ENCODE peak calls at places on chromosome 12, in eight cellular contexts. L is fibroblast of lung, V is Panc1, G is PC-3, E is heart right ventricle, C is astrocyte, H is BE2C, N is tibial nerve. F is an unnamed sample.

GRCh38 chr12:100185361-100185894 is 15.2 kb upstream of the ACTR6 start:
- DNase-seq in H (no peak), C (no peak), L (no peak), N (no peak), G (no peak), V (no peak), E (no peak), F (no peak)

GRCh38 chr12:124824195-124824594 is 39.5 kb downstream of the SCARB1 start:
- DNase-seq in L (no peak), G (no peak), N (no peak), E (no peak), V (no peak), C (no peak), H (no peak), F (no peak)

GRCh38 chr12:120439646-120440247 is 1.8 kb downstream of the COX6A1 start:
- DNase-seq in C (peak; percentile 25), L (peak; percentile 51), V (no peak), G (peak; percentile 77), H (peak; percentile 85), N (no peak), E (peak; percentile 55), F (peak; percentile 55)

GRCh38 chr12:92331383-92331782 is 185.7 kb upstream of the BTG1 start:
- DNase-seq in H (no peak), E (no peak), N (no peak), L (no peak), C (no peak), V (no peak), G (no peak), F (no peak)

GRCh38 chr12:129163861-129164260 is 310.6 kb downstream of the GLT1D1 start:
- DNase-seq in C (no peak), G (no peak), H (no peak), V (no peak), N (no peak), E (no peak), L (no peak), F (no peak)

GRCh38 chr12:48764521-48764920 is 24.4 kb downstream of the ADCY6 start:
- DNase-seq in C (no peak), G (peak; percentile 66), N (no peak), L (no peak), E (no peak), V (no peak), H (no peak), F (peak; percentile 49)

GRCh38 chr12:81212996-81213696 is 135.3 kb downstream of the ACSS3 start:
- DNase-seq in E (no peak), G (no peak), N (no peak), V (no peak), H (no peak), L (no peak), C (no peak), F (no peak)

GRCh38 chr12:13367973-13368372 is 171.4 kb downstream of the EMP1 start:
- DNase-seq in C (no peak), E (no peak), N (no peak), L (no peak), H (no peak), G (no peak), V (no peak), F (no peak)

GRCh38 chr12:19695244-19696098 is 256.2 kb downstream of the AEBP2 start:
- DNase-seq in G (no peak), C (peak; percentile 68), N (no peak), V (no peak), H (no peak), L (peak; percentile 74), E (no peak), F (peak; percentile 27)

GRCh38 chr12:6092784-6093722 is 31.4 kb downstream of the VWF start:
- DNase-seq in H (no peak), E (no peak), G (peak; percentile 93), C (peak; percentile 89), L (peak; percentile 93), N (no peak), V (peak; percentile 90), F (peak; percentile 91)

GRCh38 chr12:7907009-7907408 is 29.0 kb downstream of the SLC2A3 start:
- DNase-seq in G (peak; percentile 64), H (peak; percentile 50), V (no peak), N (no peak), E (peak; percentile 17), C (peak; percentile 31), L (peak; percentile 62), F (peak; percentile 47)

GRCh38 chr12:68374315-68374982 is 42.3 kb upstream of the MDM1 start:
- DNase-seq in V (no peak), L (no peak), C (no peak), N (no peak), G (peak; percentile 70), E (no peak), H (no peak), F (peak; percentile 89)

GRCh38 chr12:132736913-132737312 is 24.7 kb downstream of the ANKLE2 start:
- DNase-seq in C (no peak), G (no peak), L (no peak), H (no peak), E (no peak), N (no peak), V (no peak), F (no peak)

GRCh38 chr12:108689314-108690190 is 41.8 kb downstream of the CORO1C start:
- DNase-seq in C (peak; percentile 49), H (peak; percentile 50), L (peak; percentile 60), G (no peak), N (no peak), E (peak; percentile 73), V (no peak), F (no peak)

GRCh38 chr12:38995249-38995648 is 89.9 kb upstream of the CPNE8 start:
- DNase-seq in C (no peak), V (no peak), E (no peak), G (no peak), L (no peak), H (no peak), N (no peak), F (no peak)

GRCh38 chr12:33330940-33331339 is 108.7 kb downstream of the SYT10 start:
- DNase-seq in G (no peak), C (no peak), L (no peak), E (no peak), H (no peak), V (no peak), N (no peak), F (no peak)

GRCh38 chr12:97716356-97716755 is 253.8 kb downstream of the RMST start:
- DNase-seq in H (no peak), C (no peak), G (peak; percentile 41), N (no peak), V (no peak), E (no peak), L (no peak), F (peak; percentile 26)
- TF ChIP-seq CTCF in H (no peak), C (no peak), G (peak; percentile 51), N (no peak), V (peak; percentile 42), E (peak; percentile 39), L (no peak), F (peak; percentile 38)

GRCh38 chr12:57156701-57157403 is 9.4 kb upstream of the LRP1-AS start:
- DNase-seq in G (no peak), V (no peak), H (no peak), N (no peak), E (no peak), L (no peak), C (no peak), F (no peak)

GRCh38 chr12:57158665-57159064 is 11.2 kb upstream of the LRP1-AS start:
- DNase-seq in C (no peak), L (no peak), N (no peak), V (no peak), E (no peak), G (no peak), H (peak; percentile 41), F (no peak)

GRCh38 chr12:57157588-57158173 is 10.3 kb upstream of the LRP1-AS start:
- DNase-seq in N (no peak), L (no peak), G (no peak), H (no peak), E (no peak), V (no peak), C (no peak), F (no peak)

GRCh38 chr12:57159341-57159740 is 11.9 kb upstream of the LRP1-AS start:
- DNase-seq in L (no peak), E (no peak), V (no peak), H (no peak), G (no peak), C (no peak), N (no peak), F (no peak)

GRCh38 chr12:57158186-57158585 is 10.8 kb upstream of the LRP1-AS start:
- DNase-seq in H (no peak), G (no peak), L (no peak), E (no peak), C (no peak), N (no peak), V (no peak), F (no peak)
- H3K36me3 ChIP-seq in H (no peaks in the 10 kb centered on the region), G (no peaks in the 10 kb centered on the region), L (peaks cover 71% of the 10 kb centered on the region), E (peaks cover 98% of the 10 kb centered on the region), C (peaks cover 79% of the 10 kb centered on the region), N (peaks cover 90% of the 10 kb centered on the region), V (no peaks in the 10 kb centered on the region), F (peaks cover 29% of the 10 kb centered on the region)

GRCh38 chr12:77795699-77796098 is 35.0 kb upstream of the NAV3 start:
- DNase-seq in N (no peak), H (no peak), V (no peak), C (peak; percentile 26), G (no peak), E (no peak), L (peak; percentile 45), F (no peak)

DNA sequence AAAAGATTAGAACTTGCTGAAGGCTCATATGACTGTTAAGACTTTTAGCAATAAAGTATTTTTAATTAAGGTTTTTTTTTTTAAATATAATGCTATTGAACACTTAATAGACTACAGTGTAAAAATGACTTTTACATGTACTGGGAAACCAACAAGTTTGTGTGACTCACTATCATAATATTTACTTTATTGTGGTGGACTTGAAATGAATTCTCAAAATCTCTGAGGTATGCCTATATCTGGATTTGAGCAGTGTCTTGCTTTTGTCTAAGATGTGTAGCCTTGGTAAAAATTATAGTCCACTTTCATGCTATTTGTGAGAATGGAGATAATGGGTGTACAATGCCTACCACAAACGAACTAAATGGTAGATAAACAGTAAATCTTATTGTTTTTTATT is 33.9 kb upstream of the NAV3 start:
- DNase-seq in E (no peak), C (peak; percentile 75), L (peak; percentile 80), H (no peak), V (no peak), G (peak; percentile 70), N (no peak), F (peak; percentile 76)
- TF ChIP-seq CTCF in E (no peak), C (no peak), L (no peak), H (no peak), V (no peak), G (no peak), N (no peak), F (no peak)

DNA sequence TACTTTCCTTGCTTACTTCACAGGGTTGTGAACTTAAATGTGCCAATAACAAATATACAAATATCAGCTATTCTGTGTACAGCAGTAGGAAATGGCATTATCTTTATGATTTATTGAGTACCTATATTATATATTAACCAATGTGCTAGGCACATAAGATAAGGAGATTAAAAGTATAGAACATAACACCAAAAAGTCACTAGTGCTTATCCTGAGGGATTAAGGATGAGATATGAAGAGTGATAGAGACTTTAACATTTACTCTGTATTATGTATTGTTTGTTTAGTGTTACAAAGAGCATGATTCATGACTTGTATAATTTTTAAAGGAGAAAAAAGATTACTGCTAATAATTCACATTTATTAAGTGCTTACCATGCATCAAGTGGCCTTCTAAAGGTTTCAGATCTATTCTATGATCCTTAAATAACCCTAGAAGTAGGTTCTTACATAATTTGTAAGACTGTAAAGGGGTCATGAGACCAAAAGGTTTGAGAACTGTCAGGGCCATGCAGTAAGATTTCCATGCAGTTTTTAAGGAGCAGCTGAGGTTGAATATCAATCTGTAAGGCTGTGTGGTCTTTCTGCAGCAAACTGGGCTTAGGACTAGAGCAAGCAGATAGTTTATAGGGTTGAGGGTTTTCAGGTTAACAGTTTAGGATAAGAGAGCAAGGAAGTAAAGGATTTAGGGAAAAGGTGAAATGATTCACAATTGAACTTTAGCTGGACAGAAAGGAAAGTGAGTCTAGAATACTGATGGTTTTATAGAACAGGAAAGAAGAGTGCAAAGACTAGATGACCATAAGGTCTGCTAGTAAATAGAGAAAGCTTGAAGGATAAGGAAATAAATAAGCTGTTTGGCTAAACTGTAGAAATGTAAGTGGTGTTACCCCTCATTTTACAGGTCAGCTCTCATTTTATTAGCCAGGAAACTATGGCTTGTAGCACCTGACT is 7.0 kb downstream of the PYROXD1 start:
- DNase-seq in V (no peak), G (peak; percentile 22), N (no peak), L (no peak), C (no peak), H (no peak), E (no peak), F (no peak)
- H3K36me3 ChIP-seq in V (no peaks in the 10 kb centered on the region), G (no peaks in the 10 kb centered on the region), N (peaks cover 69% of the 10 kb centered on the region), L (no peaks in the 10 kb centered on the region), C (peaks cover 12% of the 10 kb centered on the region), H (no peaks in the 10 kb centered on the region), E (peaks cover 90% of the 10 kb centered on the region), F (peaks cover 15% of the 10 kb centered on the region)

F was measured in bronchial epithelial cell.